ENCODE peak calls at places on chromosomes 5 and 9, in ten cellular contexts. F is HFF-Myc; J is iris pigment epithelial cell; Y is CD8-positive, alpha-beta T cell; H is ovary; O is kidney tubule cell; L is esophagus squamous epithelium; B is stimulated activated naive B cell treated with anti-CD40 and anti-IgM and Interleukin-4, amounts not matched to agents 10 μg/mL and 1 μg/mL and 100 μg/mL, for 72 hours; G is mesenteric fat pad; I is ELR. X is an unnamed sample.

GRCh38 chr9:96047741-96048115 is 172.2 kb downstream of the ERCC6L2 start:
- DNase-seq in L (no peak), G (no peak), H (no peak), F (no peak), I (no peak), J (no peak), O (no peak), Y (no peak), B (no peak), X (no peak)

GRCh38 chr5:132462856-132463745 is 27.5 kb downstream of the IRF1 start:
- DNase-seq in G (peak), O (no peak), H (no peak), B (no peak), I (no peak), J (no peak), Y (no peak), F (no peak), L (no peak), X (peak)

GRCh38 chr5:80711938-80712337 is 57.2 kb upstream of the DHFR start:
- DNase-seq in O (peak), L (no peak), H (no peak), F (peak), G (no peak), B (no peak), Y (no peak), I (peak), J (peak), X (no peak)

GRCh38 chr9:105608685-105609598 is 51.0 kb downstream of the FKTN start:
- DNase-seq in H (no peak), J (peak), Y (no peak), L (no peak), F (peak), I (peak), G (no peak), O (peak), B (no peak), X (no peak)

GRCh38 chr9:131575121-131575640 is 29.9 kb downstream of the PRRT1B start:
- DNase-seq in L (no peak), Y (no peak), O (no peak), G (no peak), B (no peak), J (no peak), H (no peak), F (no peak), I (no peak), X (no peak)

GRCh38 chr5:177540438-177540837 is 13.9 kb downstream of the FAM193B start:
- DNase-seq in O (no peak), B (no peak), I (no peak), F (no peak), Y (no peak), J (peak), G (no peak), L (no peak), H (no peak), X (no peak)

GRCh38 chr9:90642570-90643539 is at the start of gene DIRAS2:
- DNase-seq in H (no peak), J (peak), L (no peak), F (peak), B (peak), G (no peak), Y (no peak), O (peak), I (peak), X (peak)

GRCh38 chr5:56270568-56271392 is 37.6 kb upstream of the ANKRD55 start:
- DNase-seq in F (peak), I (peak), B (peak), O (peak), Y (peak), H (peak), J (peak), L (peak), G (no peak), X (peak)

GRCh38 chr5:148969291-148969690 is 93.6 kb downstream of the SH3TC2 start:
- DNase-seq in H (no peak), L (no peak), B (no peak), G (no peak), F (no peak), J (no peak), I (no peak), Y (no peak), O (peak), X (no peak)

GRCh38 chr5:36156124-36156601 is 4.3 kb downstream of the SKP2 start:
- DNase-seq in F (peak), B (no peak), Y (no peak), I (no peak), G (no peak), L (no peak), H (no peak), O (peak), J (peak), X (no peak)

GRCh38 chr9:81526587-81526986 is 162.8 kb downstream of the TLE1 start:
- DNase-seq in B (no peak), F (no peak), Y (no peak), J (peak), H (no peak), L (no peak), G (no peak), O (peak), I (peak), X (no peak)

GRCh38 chr9:21684831-21685362 is 117.5 kb upstream of the MTAP start:
- DNase-seq in B (no peak), Y (no peak), J (peak), L (no peak), H (no peak), G (no peak), I (peak), F (no peak), O (peak), X (no peak)

GRCh38 chr5:14180437-14180836 is 37.3 kb downstream of the TRIO start:
- DNase-seq in I (no peak), G (no peak), F (no peak), B (no peak), J (no peak), Y (no peak), O (no peak), L (no peak), H (no peak), X (no peak)

GRCh38 chr9:95641591-95641990 is 124.8 kb upstream of the PTCH1 start:
- DNase-seq in H (no peak), F (no peak), L (no peak), O (peak), J (peak), I (no peak), G (no peak), Y (no peak), B (no peak), X (no peak)

GRCh38 chr5:83741571-83741970 is 20.9 kb upstream of the HAPLN1 start:
- DNase-seq in G (no peak), F (no peak), I (no peak), O (no peak), B (no peak), L (no peak), Y (no peak), J (no peak), H (no peak), X (no peak)

GRCh38 chr5:120644516-120644915 is 180.4 kb downstream of the PRR16 start:
- DNase-seq in G (no peak), I (no peak), O (no peak), F (no peak), H (no peak), Y (no peak), L (no peak), J (peak), B (no peak), X (no peak)

GRCh38 chr9:130336027-130336595 is 70.6 kb downstream of the HMCN2 start:
- DNase-seq in O (no peak), L (no peak), G (no peak), B (no peak), F (no peak), J (peak), Y (no peak), I (no peak), H (no peak), X (no peak)

GRCh38 chr9:14168381-14168780 is 145.6 kb downstream of the NFIB start:
- DNase-seq in J (no peak), H (no peak), L (no peak), B (no peak), Y (no peak), O (no peak), I (no peak), G (no peak), F (no peak), X (no peak)

GRCh38 chr5:40017151-40017550 is 592.4 kb upstream of the DAB2 start:
- DNase-seq in I (no peak), L (no peak), B (no peak), Y (no peak), H (no peak), O (peak), F (no peak), G (no peak), J (no peak), X (no peak)